ENCODE peak calls at places on chromosomes 1 and 21, in ten cellular contexts. G is HT-29; P is midbrain; I is GF-D8; U is Calu3; Z is bronchial epithelial cell; J is K562; Q is substantia nigra; A is stimulated activated CD4-positive, alpha-beta T cell treated with anti-CD3 and anti-CD28 coated beads, Interleukin-1b, Interleukin-23, amount 100 ng/mL, for 1 hour; R is suprapubic skin. K is an unnamed sample.

GRCh38 chr21:24188511-24188910 is 1418.8 kb downstream of the MRPL39 start:
- DNase-seq in Z (no peak), U (no peak), R (no peak), G (no peak), A (no peak), Q (no peak), P (no peak), I (no peak), J (no peak), K (no peak)

GRCh38 chr1:17075470-17076255 is 21.8 kb upstream of the SDHB start:
- DNase-seq in P (no peak), Z (no peak), I (no peak), R (no peak), J (peak; percentile 82), U (peak; percentile 13), Q (no peak), A (no peak), G (peak; percentile 19), K (peak; percentile 85)

GRCh38 chr1:235011599-235012435 is 116.8 kb downstream of the TOMM20 start:
- DNase-seq in J (peak; percentile 72), A (peak; percentile 91), G (peak; percentile 81), Q (no peak), R (peak; percentile 79), I (peak; percentile 98), Z (peak; percentile 100), P (no peak), U (peak; percentile 78), K (peak; percentile 92)

GRCh38 chr1:225617956-225618355 is 35.0 kb downstream of the ENAH start:
- DNase-seq in J (no peak), Q (no peak), P (no peak), G (no peak), Z (no peak), A (no peak), R (no peak), U (no peak), I (no peak), K (no peak)

GRCh38 chr1:232283864-232284263 is 346.1 kb downstream of the SIPA1L2 start:
- DNase-seq in G (no peak), Q (no peak), A (no peak), I (no peak), P (no peak), R (no peak), Z (no peak), U (no peak), J (no peak), K (no peak)

GRCh38 chr1:25062621-25063255 is 132.7 kb upstream of the RUNX3 start:
- DNase-seq in Z (no peak), P (no peak), Q (no peak), G (no peak), U (no peak), R (no peak), I (no peak), A (no peak), J (no peak), K (no peak)

GRCh38 chr1:218930879-218931278 is 242.8 kb upstream of the LYPLAL1 start:
- DNase-seq in Q (no peak), G (no peak), U (no peak), R (no peak), I (no peak), P (no peak), J (no peak), A (no peak), Z (no peak), K (no peak)

GRCh38 chr1:206011057-206011456 is 7.9 kb upstream of the RAB7B start:
- DNase-seq in Q (no peak), I (no peak), U (no peak), J (peak; percentile 42), Z (no peak), P (no peak), R (no peak), G (no peak), A (no peak), K (no peak)

GRCh38 chr1:151593651-151594625 is 17.9 kb upstream of the SNX27 start:
- DNase-seq in Z (peak; percentile 61), U (peak; percentile 93), R (peak; percentile 89), G (peak; percentile 89), Q (no peak), I (peak; percentile 33), A (peak; percentile 68), P (peak; percentile 41), J (peak; percentile 78), K (peak; percentile 57)

GRCh38 chr1:45246760-45247159 is 40.4 kb upstream of the ZSWIM5 start:
- DNase-seq in R (no peak), P (no peak), G (peak; percentile 54), Z (peak; percentile 96), I (no peak), A (no peak), Q (no peak), U (no peak), J (no peak), K (no peak)

GRCh38 chr1:168335500-168335899 is 54.8 kb downstream of the TBX19 start:
- DNase-seq in P (no peak), Z (peak; percentile 33), U (no peak), R (no peak), G (no peak), I (no peak), Q (no peak), A (no peak), J (no peak), K (no peak)

GRCh38 chr1:3272321-3273045 is 182.0 kb upstream of the ARHGEF16 start:
- DNase-seq in P (no peak), Q (no peak), Z (no peak), R (no peak), U (no peak), G (no peak), J (no peak), A (no peak), I (no peak), K (no peak)

GRCh38 chr1:32915766-32916455 is 14.7 kb upstream of the TMEM54 start:
- DNase-seq in P (no peak), Z (no peak), I (no peak), G (no peak), J (no peak), Q (no peak), U (no peak), A (no peak), R (no peak), K (no peak)

GRCh38 chr1:180560200-180560867 is 1.6 kb downstream of the OVAAL start:
- DNase-seq in R (no peak), U (peak; percentile 15), A (no peak), J (no peak), Q (no peak), Z (no peak), G (no peak), I (no peak), P (no peak), K (no peak)

GRCh38 chr1:162629651-162630050 is 2.6 kb upstream of the DDR2 start:
- DNase-seq in U (no peak), P (no peak), I (no peak), Z (no peak), G (no peak), J (no peak), Q (no peak), A (no peak), R (no peak), K (no peak)

GRCh38 chr1:23698466-23698865 is 6.9 kb downstream of the RPL11 start:
- DNase-seq in A (no peak), Z (no peak), R (no peak), G (no peak), P (no peak), U (no peak), J (no peak), Q (no peak), I (no peak), K (no peak)

GRCh38 chr1:66505671-66506392 is 28.1 kb upstream of the SGIP1 start:
- DNase-seq in I (no peak), R (no peak), U (no peak), Q (no peak), Z (no peak), P (no peak), J (no peak), G (no peak), A (no peak), K (no peak)

GRCh38 chr1:15352122-15352957 is 57.3 kb upstream of the EFHD2 start:
- DNase-seq in A (no peak), G (peak; percentile 87), Q (no peak), I (no peak), R (no peak), Z (peak; percentile 96), P (no peak), U (peak; percentile 69), J (peak; percentile 60), K (no peak)

GRCh38 chr1:232196042-232196441 is 433.9 kb downstream of the SIPA1L2 start:
- DNase-seq in P (no peak), U (no peak), A (no peak), J (no peak), Z (peak; percentile 44), I (no peak), Q (no peak), R (no peak), G (no peak), K (no peak)

GRCh38 chr1:226863446-226863845 is 7.0 kb upstream of the PSEN2 start:
- DNase-seq in I (no peak), P (no peak), U (no peak), Q (no peak), J (no peak), G (no peak), A (no peak), R (no peak), Z (peak; percentile 59), K (no peak)

GRCh38 chr1:72018562-72018961 is 263.8 kb downstream of the NEGR1 start:
- DNase-seq in R (no peak), A (no peak), Z (no peak), J (no peak), G (no peak), U (no peak), P (no peak), I (no peak), Q (no peak), K (no peak)

GRCh38 chr1:67031121-67031520 is 22.8 kb downstream of the SLC35D1 start:
- DNase-seq in Q (no peak), G (no peak), U (no peak), R (no peak), A (no peak), J (no peak), Z (no peak), I (no peak), P (no peak), K (no peak)

GRCh38 chr1:44962729-44963128 is 23.7 kb downstream of the EIF2B3 start:
- DNase-seq in Q (no peak), A (no peak), U (no peak), P (no peak), R (no peak), J (no peak), I (no peak), G (no peak), Z (no peak), K (no peak)

GRCh38 chr1:238960071-238960470 is 426.3 kb upstream of the CHRM3 start:
- DNase-seq in Z (peak; percentile 45), I (no peak), P (no peak), A (no peak), U (no peak), R (no peak), G (no peak), Q (no peak), J (no peak), K (no peak)

GRCh38 chr1:79117376-79117775 is 110.8 kb upstream of the ADGRL4 start:
- DNase-seq in R (no peak), A (no peak), P (no peak), G (no peak), U (no peak), Z (peak; percentile 35), I (no peak), Q (no peak), J (no peak), K (no peak)